ENCODE peak calls at places on chromosome 1, in eight cellular contexts. W, X, A, Q, D, L, N and C are unnamed samples.

GRCh38 chr1:181216571-181216994 is 128.1 kb downstream of the IER5 start:
- DNase-seq in X (no peak), D (no peak), Q (no peak), N (no peak), W (no peak), L (no peak), A (no peak), C (no peak)

GRCh38 chr1:7335224-7335879 is 435.7 kb upstream of the VAMP3 start:
- DNase-seq in A (no peak), Q (no peak), W (no peak), X (no peak), D (peak), N (peak), L (no peak), C (peak)

GRCh38 chr1:54955359-54955758 is 25.1 kb upstream of the TMEM61 start:
- DNase-seq in L (peak), W (no peak), D (no peak), X (peak), N (no peak), A (no peak), Q (no peak), C (peak)

GRCh38 chr1:161827786-161828185 is 61.7 kb downstream of the ATF6 start:
- DNase-seq in D (no peak), X (no peak), L (no peak), A (no peak), W (no peak), N (no peak), Q (no peak), C (no peak)

GRCh38 chr1:11845641-11846335 is 1.8 kb downstream of the NPPA start:
- DNase-seq in A (no peak), Q (no peak), X (no peak), L (peak), W (no peak), N (peak), D (no peak), C (no peak)

GRCh38 chr1:23825076-23825761 is at the start of gene HMGCL:
- DNase-seq in Q (peak), L (peak), W (peak), A (peak), D (peak), X (peak), N (peak), C (peak)

GRCh38 chr1:118928739-118929554 is 59.2 kb downstream of the TBX15 start:
- DNase-seq in L (peak), D (no peak), Q (no peak), N (no peak), W (no peak), A (no peak), X (peak), C (peak)

GRCh38 chr1:198633675-198634121 is 5.1 kb upstream of the PTPRC start:
- DNase-seq in Q (no peak), A (no peak), D (no peak), N (no peak), L (no peak), W (no peak), X (no peak), C (no peak)

GRCh38 chr1:225481738-225482137 is 53.9 kb upstream of the LBR start:
- DNase-seq in X (no peak), A (no peak), W (no peak), N (no peak), L (no peak), Q (no peak), D (peak), C (no peak)

GRCh38 chr1:6745073-6745472 is 40.2 kb upstream of the CAMTA1 start:
- DNase-seq in Q (no peak), X (no peak), D (no peak), W (no peak), L (no peak), N (no peak), A (no peak), C (no peak)

GRCh38 chr1:212359794-212360479 is 54.7 kb downstream of the PACC1 start:
- DNase-seq in L (no peak), X (no peak), D (no peak), A (no peak), N (no peak), W (no peak), Q (no peak), C (no peak)

GRCh38 chr1:172762087-172762486 is 103.2 kb downstream of the FASLG start:
- DNase-seq in L (no peak), W (no peak), A (no peak), D (no peak), Q (no peak), X (no peak), N (no peak), C (no peak)

GRCh38 chr1:9537863-9538668 is 1.2 kb upstream of the SLC25A33 start:
- DNase-seq in X (no peak), A (no peak), W (no peak), N (no peak), D (peak), L (no peak), Q (peak), C (no peak)

GRCh38 chr1:148354284-148354869 is 128.7 kb downstream of the PPIAL4G start:
- DNase-seq in D (no peak), A (no peak), W (no peak), L (no peak), Q (no peak), X (no peak), N (no peak), C (no peak)

GRCh38 chr1:10631121-10631810 is 156.5 kb downstream of the PEX14 start:
- DNase-seq in L (no peak), W (no peak), N (peak), Q (no peak), D (no peak), X (no peak), A (no peak), C (no peak)

GRCh38 chr1:199422206-199422605 is 605.3 kb upstream of the NR5A2 start:
- DNase-seq in X (no peak), Q (no peak), D (no peak), A (no peak), L (peak), N (peak), W (no peak), C (no peak)

GRCh38 chr1:28246427-28246832 is 10.5 kb downstream of the ATP5IF1 start:
- DNase-seq in A (no peak), Q (peak), D (peak), L (no peak), W (no peak), X (peak), N (no peak), C (no peak)

GRCh38 chr1:15201849-15202551 is 45.0 kb upstream of the FHAD1 start:
- DNase-seq in Q (peak), D (no peak), N (no peak), W (no peak), X (peak), A (no peak), L (no peak), C (peak)

GRCh38 chr1:68346192-68346808 is 103.5 kb downstream of the RPE65 start:
- DNase-seq in L (peak), N (peak), X (peak), A (no peak), Q (no peak), D (no peak), W (no peak), C (peak)

GRCh38 chr1:204830671-204831585 is 39.7 kb upstream of the NFASC start:
- DNase-seq in Q (no peak), D (peak), X (no peak), W (no peak), L (no peak), N (no peak), A (no peak), C (no peak)

GRCh38 chr1:223007250-223007649 is 135.8 kb downstream of the TLR5 start:
- DNase-seq in N (no peak), D (peak), X (no peak), Q (no peak), L (no peak), A (no peak), W (peak), C (no peak)

GRCh38 chr1:154866995-154867795 is 2.9 kb downstream of the KCNN3 start:
- DNase-seq in X (no peak), Q (peak), L (peak), W (peak), A (no peak), N (peak), D (peak), C (no peak)

GRCh38 chr1:207221934-207222351 is 99.5 kb upstream of the CD55 start:
- DNase-seq in X (no peak), W (no peak), L (no peak), N (no peak), D (no peak), A (no peak), Q (no peak), C (no peak)

GRCh38 chr1:236945002-236945401 is 59.2 kb downstream of the MT1HL1 start:
- DNase-seq in N (no peak), X (no peak), A (no peak), W (no peak), L (no peak), D (no peak), Q (no peak), C (no peak)

GRCh38 chr1:36664564-36665287 is 182.0 kb upstream of the CSF3R start:
- DNase-seq in W (no peak), X (no peak), Q (no peak), N (no peak), D (no peak), A (no peak), L (no peak), C (no peak)

GRCh38 chr1:66446261-66447001 is 87.5 kb upstream of the SGIP1 start:
- DNase-seq in N (peak), X (peak), Q (no peak), D (peak), W (peak), A (no peak), L (peak), C (peak)